ENCODE peak calls at places on chromosomes 6 and 20, in eight cellular contexts. S is dorsolateral prefrontal cortex, H is colonic mucosa, J is thoracic aorta, G is Caco-2, W is SJSA1, B is left lung, Y is hepatocyte. I is an unnamed sample.

GRCh38 chr6:395432-396125 is 4.0 kb downstream of the IRF4 start:
- DNase-seq in S (no peak), H (no peak), J (no peak), G (no peak), W (no peak), B (no peak), Y (no peak), I (no peak)

GRCh38 chr20:44069203-44069931 is 117.6 kb downstream of the JPH2 start:
- DNase-seq in S (no peak), H (no peak), J (no peak), G (no peak), W (peak), B (no peak), Y (no peak), I (no peak)

GRCh38 chr20:21342656-21343345 is 39.7 kb downstream of the XRN2 start:
- DNase-seq in S (no peak), H (no peak), J (no peak), G (no peak), W (no peak), B (no peak), Y (no peak), I (no peak)

GRCh38 chr20:44552950-44553908 is 29.1 kb upstream of the PKIG start:
- DNase-seq in S (no peak), H (peak), J (no peak), G (no peak), W (no peak), B (no peak), Y (peak), I (peak)

GRCh38 chr6:112086744-112087135 is 542 bp downstream of the TUBE1 start:
- DNase-seq in S (no peak), H (no peak), J (no peak), G (peak), W (no peak), B (no peak), Y (peak), I (peak)

GRCh38 chr20:34547844-34548613 is 10.5 kb upstream of the MAP1LC3A start:
- DNase-seq in S (no peak), H (no peak), J (no peak), G (no peak), W (no peak), B (no peak), Y (no peak), I (no peak)

GRCh38 chr6:136969433-136969832 is 47.3 kb downstream of the SLC35D3 start:
- DNase-seq in S (no peak), H (no peak), J (no peak), G (no peak), W (no peak), B (no peak), Y (peak), I (peak)

GRCh38 chr20:47353697-47354387 is 2.7 kb downstream of the ZMYND8 start:
- DNase-seq in S (no peak), H (no peak), J (no peak), G (no peak), W (no peak), B (no peak), Y (no peak), I (no peak)

GRCh38 chr20:47352332-47353223 is 3.9 kb downstream of the ZMYND8 start:
- DNase-seq in S (peak), H (peak), J (no peak), G (no peak), W (no peak), B (no peak), Y (no peak), I (peak)

GRCh38 chr6:111605100-111605748 is 454 bp downstream of the TRAF3IP2 start:
- DNase-seq in S (no peak), H (peak), J (peak), G (peak), W (peak), B (peak), Y (peak), I (peak)

GRCh38 chr6:74715362-74716068 is 490.3 kb downstream of the COL12A1 start:
- DNase-seq in S (no peak), H (no peak), J (no peak), G (no peak), W (no peak), B (no peak), Y (no peak), I (peak)

GRCh38 chr20:16864069-16864468 is 115.9 kb downstream of the OTOR start:
- DNase-seq in S (no peak), H (no peak), J (no peak), G (no peak), W (peak), B (no peak), Y (peak), I (no peak)

GRCh38 chr6:26155066-26155925 is 68.1 kb downstream of the HFE start:
- DNase-seq in S (peak), H (peak), J (no peak), G (peak), W (peak), B (no peak), Y (peak), I (peak)

GRCh38 chr20:38434770-38435554 is at the start of gene SNHG17:
- DNase-seq in S (peak), H (peak), J (peak), G (peak), W (peak), B (peak), Y (peak), I (peak)
- H3K4me3 ChIP-seq in S (peak), H (peak), J (peak), G (peak), W (peak), B (peak), Y (peak), I (peak)

GRCh38 chr6:33746651-33747100 is at the start of gene IP6K3:
- DNase-seq in S (no peak), H (no peak), J (no peak), G (no peak), W (peak), B (no peak), Y (peak), I (no peak)
- H3K4me3 ChIP-seq in S (peak), H (no peak), J (peak), G (no peak), W (peak), B (no peak), Y (no peak), I (no peak)

GRCh38 chr20:59603727-59604608 is at the start of gene PHACTR3:
- DNase-seq in S (peak), H (no peak), J (no peak), G (no peak), W (no peak), B (no peak), Y (peak), I (no peak)
- H3K4me3 ChIP-seq in S (peak), H (no peak), J (peak), G (no peak), W (no peak), B (no peak), Y (no peak), I (no peak)

DNA sequence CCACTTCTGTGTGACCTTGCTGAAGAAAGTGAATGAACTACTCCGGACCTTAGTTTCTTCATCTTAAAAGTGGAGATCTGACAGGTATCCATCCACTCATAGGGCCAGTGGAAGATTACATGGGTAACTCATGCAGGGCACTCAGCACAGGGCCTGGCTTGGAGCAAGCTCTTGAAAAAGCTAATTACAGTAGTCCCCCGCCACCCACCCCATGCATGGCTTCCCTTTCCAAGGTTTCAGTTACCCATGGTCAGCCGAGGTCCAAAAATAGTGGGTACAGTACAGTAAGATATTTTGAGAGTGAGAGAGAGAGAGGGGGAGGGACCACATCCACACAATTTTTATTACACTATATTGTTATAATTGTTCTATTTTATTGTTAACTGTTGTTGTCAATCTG is 7.1 kb upstream of the PMEPA1 start:
- DNase-seq in S (no peak), H (no peak), J (no peak), G (no peak), W (no peak), B (no peak), Y (no peak), I (no peak)
- H3K4me3 ChIP-seq in S (no peak), H (no peak), J (no peak), G (no peak), W (no peak), B (no peak), Y (no peak), I (no peak)

DNA sequence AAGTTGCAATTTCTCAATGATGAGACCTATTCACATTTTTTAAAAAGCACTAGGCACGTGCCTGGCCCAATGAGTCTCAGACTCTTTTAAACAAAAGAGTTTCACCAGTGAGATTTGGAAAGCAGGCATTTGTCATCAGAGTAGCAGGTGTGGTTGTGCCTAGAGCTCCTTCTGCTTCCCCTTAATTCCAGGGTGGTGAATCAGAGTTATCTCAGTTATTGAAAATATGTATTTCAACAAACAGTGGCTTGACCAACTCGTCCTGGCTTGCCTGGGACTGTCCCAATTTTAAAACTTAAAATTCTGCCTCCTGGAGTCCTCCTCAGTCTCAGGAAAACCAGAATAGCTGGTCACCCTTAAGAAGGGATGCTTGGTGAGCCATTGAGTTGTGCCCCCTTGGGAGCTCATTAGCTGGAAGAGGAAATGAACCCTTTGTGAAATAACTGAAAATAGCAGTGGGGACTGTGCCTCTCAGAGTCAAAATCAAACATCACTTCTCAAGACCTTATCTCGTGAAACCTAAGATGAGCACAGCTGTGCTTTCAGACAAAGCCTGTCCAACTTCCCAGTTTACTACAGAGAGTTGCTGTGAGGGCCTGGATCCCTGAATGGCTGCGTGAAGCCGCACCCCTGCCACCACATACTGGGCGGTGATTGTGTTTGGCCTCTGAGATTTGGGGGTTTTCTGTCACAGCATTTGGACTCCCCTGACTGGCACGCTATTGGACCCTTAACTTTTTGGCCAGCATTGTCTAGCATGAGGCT is 116.3 kb downstream of the ANKRD60 start:
- DNase-seq in S (no peak), H (no peak), J (no peak), G (peak), W (no peak), B (no peak), Y (no peak), I (peak)
- H3K4me3 ChIP-seq in S (no peak), H (no peak), J (no peak), G (no peak), W (no peak), B (no peak), Y (no peak), I (no peak)

I was measured in mammary epithelial cell.